ENCODE peak calls at places on chromosome 19, in five cellular contexts. N, L, I, G and E are unnamed samples.

GRCh38 chr19:49567722-49568454 is 12.5 kb downstream of the NOSIP start:
- DNase-seq in N (peak), L (no peak), I (no peak), G (no peak), E (peak)

GRCh38 chr19:9461938-9462337 is 26.6 kb upstream of the ZNF266 start:
- DNase-seq in N (no peak), L (no peak), I (no peak), G (no peak), E (no peak)

GRCh38 chr19:373391-374182 is 29.0 kb upstream of the MIER2 start:
- DNase-seq in N (no peak), L (no peak), I (no peak), G (no peak), E (no peak)

GRCh38 chr19:17676295-17676694 is 11.9 kb downstream of the UNC13A start:
- DNase-seq in N (no peak), L (no peak), I (no peak), G (no peak), E (no peak)

GRCh38 chr19:31260171-31260933 is 88.9 kb downstream of the TSHZ3 start:
- DNase-seq in N (no peak), L (no peak), I (no peak), G (no peak), E (no peak)

GRCh38 chr19:46533085-46534081 is 37.7 kb upstream of the PNMA8B start:
- DNase-seq in N (peak), L (no peak), I (no peak), G (no peak), E (no peak)

GRCh38 chr19:14347999-14348889 is 33.0 kb upstream of the ADGRE5 start:
- DNase-seq in N (peak), L (peak), I (no peak), G (peak), E (peak)

GRCh38 chr19:29268103-29268502 is 55.2 kb upstream of the UQCRFS1 start:
- DNase-seq in N (no peak), L (no peak), I (no peak), G (no peak), E (no peak)

GRCh38 chr19:10430505-10431253 is 10.3 kb downstream of the PDE4A start:
- DNase-seq in N (peak), L (no peak), I (no peak), G (peak), E (no peak)

GRCh38 chr19:17762505-17763229 is 11.4 kb downstream of the FCHO1 start:
- DNase-seq in N (peak), L (peak), I (peak), G (no peak), E (peak)

GRCh38 chr19:16571689-16572331 is 405 bp downstream of the SLC35E1 start:
- DNase-seq in N (peak), L (peak), I (no peak), G (no peak), E (peak)

GRCh38 chr19:44573647-44574046 is 39.7 kb upstream of the IGSF23 start:
- DNase-seq in N (no peak), L (no peak), I (no peak), G (no peak), E (no peak)

GRCh38 chr19:43798546-43799409 is 3.5 kb downstream of the LYPD5 start:
- DNase-seq in N (no peak), L (no peak), I (no peak), G (no peak), E (peak)

GRCh38 chr19:409006-409514 is at the start of gene C2CD4C:
- DNase-seq in N (no peak), L (no peak), I (no peak), G (no peak), E (peak)

GRCh38 chr19:40592170-40592569 is 9.0 kb upstream of the LTBP4 start:
- DNase-seq in N (peak), L (no peak), I (peak), G (no peak), E (no peak)

GRCh38 chr19:41928221-41928683 is at the start of gene ERFL:
- DNase-seq in N (no peak), L (no peak), I (no peak), G (no peak), E (peak)

GRCh38 chr19:35257113-35257461 is 8.3 kb downstream of the LSR start:
- DNase-seq in N (no peak), L (no peak), I (no peak), G (no peak), E (no peak)

GRCh38 chr19:29520390-29520789 is 5.4 kb upstream of the VSTM2B start:
- DNase-seq in N (no peak), L (no peak), I (no peak), G (no peak), E (no peak)

GRCh38 chr19:7869910-7870511 is 4.2 kb downstream of the PRR36 start:
- DNase-seq in N (peak), L (no peak), I (no peak), G (peak), E (peak)

GRCh38 chr19:17665058-17665457 is 23.1 kb downstream of the UNC13A start:
- DNase-seq in N (no peak), L (no peak), I (no peak), G (no peak), E (no peak)

GRCh38 chr19:45821570-45821969 is 6.5 kb upstream of the RSPH6A start:
- DNase-seq in N (no peak), L (no peak), I (no peak), G (no peak), E (no peak)

GRCh38 chr19:42254850-42255765 is at the start of gene ERF:
- DNase-seq in N (peak), L (peak), I (peak), G (peak), E (peak)

GRCh38 chr19:12800873-12801465 is 631 bp downstream of the PRDX2 start:
- DNase-seq in N (no peak), L (no peak), I (no peak), G (no peak), E (peak)

GRCh38 chr19:42143341-42144234 is 11.3 kb upstream of the POU2F2 start:
- DNase-seq in N (peak), L (peak), I (no peak), G (no peak), E (no peak)

GRCh38 chr19:869245-870177 is 10.0 kb downstream of the CFD start:
- DNase-seq in N (peak), L (no peak), I (peak), G (peak), E (no peak)

GRCh38 chr19:55264531-55264930 is 5.7 kb upstream of the PPP6R1 start:
- DNase-seq in N (no peak), L (no peak), I (no peak), G (no peak), E (no peak)

GRCh38 chr19:45423589-45424190 is at the start of gene ERCC1:
- DNase-seq in N (peak), L (peak), I (peak), G (no peak), E (peak)

GRCh38 chr19:55206664-55207500 is 2.4 kb downstream of the PTPRH start:
- DNase-seq in N (peak), L (peak), I (peak), G (peak), E (peak)

GRCh38 chr19:55809381-55810058 is 22.3 kb downstream of the NLRP11 start:
- DNase-seq in N (peak), L (no peak), I (no peak), G (no peak), E (peak)

GRCh38 chr19:51337861-51338562 is 3.9 kb downstream of the VSIG10L start:
- DNase-seq in N (no peak), L (no peak), I (no peak), G (no peak), E (no peak)

GRCh38 chr19:34418300-34418699 is 9.9 kb upstream of the UBA2 start:
- DNase-seq in N (no peak), L (no peak), I (no peak), G (no peak), E (no peak)

GRCh38 chr19:51514866-51515481 is 13.4 kb upstream of the SIGLEC12 start:
- DNase-seq in N (peak), L (peak), I (peak), G (no peak), E (peak)

GRCh38 chr19:42003506-42004294 is 9.7 kb upstream of the ATP1A3 start:
- DNase-seq in N (no peak), L (no peak), I (no peak), G (no peak), E (no peak)

GRCh38 chr19:54574051-54574450 is 461 bp downstream of the LILRA2 start:
- DNase-seq in N (no peak), L (no peak), I (no peak), G (no peak), E (no peak)

GRCh38 chr19:8357007-8357521 is 6.9 kb upstream of the ANGPTL4 start:
- DNase-seq in N (peak), L (no peak), I (peak), G (no peak), E (no peak)

GRCh38 chr19:8973501-8974091 is 36.6 kb downstream of the MUC16 start:
- DNase-seq in N (peak), L (no peak), I (no peak), G (no peak), E (peak)

GRCh38 chr19:38928406-38929001 is 2.1 kb downstream of the SARS2 start:
- DNase-seq in N (no peak), L (no peak), I (no peak), G (no peak), E (no peak)

GRCh38 chr19:38932425-38933179 is 1.9 kb downstream of the MRPS12 start:
- DNase-seq in N (peak), L (peak), I (peak), G (no peak), E (peak)

GRCh38 chr19:38929929-38930775 is at the start of gene SARS2:
- DNase-seq in N (peak), L (peak), I (peak), G (peak), E (peak)

GRCh38 chr19:38930776-38931761 is at the start of gene MRPS12:
- DNase-seq in N (peak), L (peak), I (peak), G (peak), E (peak)

DNA sequence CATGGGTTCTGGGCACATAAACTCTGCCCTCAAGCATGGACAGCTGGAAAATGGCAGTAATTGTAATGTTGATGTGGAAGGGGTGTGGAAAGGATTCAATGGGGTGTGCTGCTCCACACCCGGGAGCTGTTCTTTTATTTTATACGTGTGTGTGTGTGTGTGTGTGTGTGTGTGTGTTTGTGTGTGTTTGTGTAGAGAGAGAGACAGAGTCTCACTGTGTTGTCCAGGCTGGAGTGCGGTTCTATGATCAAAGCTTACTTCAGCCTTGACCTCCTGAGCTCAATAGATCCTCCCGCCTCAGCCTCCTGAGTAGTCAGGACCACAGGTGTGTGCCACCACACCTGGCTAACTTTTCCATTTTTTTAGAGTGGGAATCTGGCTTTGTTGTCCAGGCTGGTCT is 2.8 kb downstream of the MRPS12 start:
- DNase-seq in N (no peak), L (no peak), I (no peak), G (no peak), E (no peak)
- TF ChIP-seq CTCF in N (no peak), L (no peak), I (no peak), G (no peak), E (no peak)

DNA sequence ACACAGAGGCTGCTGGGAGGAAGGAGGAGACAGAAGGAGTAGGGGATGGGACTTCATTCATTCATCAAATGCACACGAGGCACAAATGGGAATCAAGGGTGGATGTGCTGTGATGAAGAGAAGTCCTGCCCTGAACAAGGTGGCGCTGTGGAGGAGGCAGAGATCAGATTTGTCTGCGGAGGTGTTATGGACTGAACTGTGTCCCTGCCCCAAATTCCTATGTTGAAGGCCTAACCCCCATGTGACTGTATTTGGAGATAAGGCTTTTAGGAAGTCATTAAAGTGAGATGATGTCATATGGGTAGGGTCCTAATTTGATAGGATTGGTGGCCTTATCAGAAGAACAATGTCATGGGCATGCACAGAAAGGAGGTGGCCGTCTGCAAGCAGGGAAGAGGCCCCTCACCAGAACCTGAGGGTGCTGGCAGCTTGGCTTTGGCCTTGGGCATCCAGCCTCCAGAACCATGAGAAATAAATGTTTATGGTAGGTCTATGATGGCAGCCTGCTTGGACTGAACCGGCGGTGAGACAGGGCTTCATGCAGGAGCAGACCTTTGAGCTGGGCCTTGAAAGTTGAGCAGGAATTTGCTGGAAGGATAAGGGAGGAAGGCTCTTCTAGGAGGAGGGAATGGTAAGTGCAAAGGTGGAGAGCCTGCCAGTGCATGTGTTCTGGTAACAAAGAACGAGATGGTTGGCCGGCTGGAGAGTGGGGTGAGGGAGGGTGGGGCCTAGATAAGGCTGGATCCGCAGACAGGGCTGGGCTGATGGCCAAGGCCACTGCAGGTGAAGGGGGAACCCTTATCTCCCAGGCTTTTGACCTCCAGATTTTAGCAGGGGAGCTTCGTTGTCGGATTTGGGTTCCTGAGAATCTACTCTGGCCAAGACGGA is 2.7 kb upstream of the CEBPA start:
- DNase-seq in N (no peak), L (no peak), I (no peak), G (no peak), E (no peak)
- TF ChIP-seq CTCF in N (no peak), L (no peak), I (no peak), G (no peak), E (no peak)

DNA sequence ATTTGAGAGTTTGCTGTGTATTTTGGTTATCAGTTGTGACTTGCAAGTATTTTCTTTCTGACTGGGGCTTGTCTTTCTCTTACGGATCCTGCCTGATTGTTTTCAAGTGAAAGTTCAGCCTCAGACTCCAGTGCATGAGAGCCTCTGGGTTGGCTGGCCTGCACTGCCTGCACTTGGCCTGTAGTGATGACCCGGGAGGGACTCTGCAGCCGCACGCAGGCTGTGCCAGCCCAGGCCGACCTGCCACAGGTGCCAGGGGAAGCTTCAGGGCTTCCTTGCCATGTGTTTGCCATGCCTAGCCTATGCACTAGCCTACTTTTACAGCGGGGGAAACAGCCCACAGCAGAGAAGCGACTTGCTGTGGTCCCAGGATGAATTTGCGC is 77.0 kb downstream of the KDM4B start:
- DNase-seq in N (no peak), L (no peak), I (no peak), G (no peak), E (no peak)
- TF ChIP-seq CTCF in N (no peak), L (no peak), I (no peak), G (no peak), E (no peak)

DNA sequence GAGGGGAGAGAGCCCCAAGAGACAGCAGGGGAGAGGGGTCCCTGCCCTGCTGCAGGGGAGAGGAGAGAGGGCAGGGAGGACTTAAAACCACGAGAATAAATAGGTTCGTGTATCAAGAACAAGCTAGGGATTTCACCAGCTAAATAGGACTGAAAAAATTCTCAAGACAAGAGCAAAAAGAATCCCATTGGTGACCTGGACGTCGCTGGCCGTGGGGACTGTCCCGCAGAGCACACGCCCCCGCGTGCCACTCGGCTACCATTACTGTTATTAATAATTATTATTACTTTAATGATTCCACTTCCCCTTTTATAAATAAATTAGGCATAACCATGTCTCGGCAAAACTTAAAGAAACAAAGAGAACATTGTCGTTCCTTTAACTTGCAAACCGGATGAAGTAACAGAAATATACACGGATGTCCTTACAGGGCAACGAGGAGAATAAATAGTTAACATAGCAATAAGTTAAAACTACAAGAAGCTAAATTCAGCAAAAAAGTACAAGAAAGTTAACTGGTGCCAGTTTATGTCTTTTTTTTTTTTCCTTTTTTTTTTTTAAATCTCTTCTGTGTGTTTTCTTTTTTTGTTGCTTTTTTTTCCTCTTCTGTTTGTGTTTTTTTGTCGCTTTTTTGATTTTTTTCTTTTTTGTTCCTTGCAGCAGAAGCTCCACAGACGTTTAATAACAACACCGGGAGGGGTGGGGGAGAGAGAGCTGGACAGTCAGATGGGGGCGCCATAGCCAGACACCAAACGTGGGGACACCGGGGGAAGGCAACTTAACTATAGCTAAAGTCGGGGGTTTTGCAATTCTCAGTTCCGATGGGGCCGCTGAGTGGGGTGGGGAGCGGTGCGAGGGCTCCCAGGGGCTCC is 16.7 kb downstream of the PRKCSH start:
- DNase-seq in N (peak), L (no peak), I (no peak), G (no peak), E (peak)
- TF ChIP-seq CTCF in N (peak), L (no peak), I (no peak), G (no peak), E (no peak)

GRCh38 chr19:3239367-3239766 is 14.9 kb downstream of the CELF5 start:
- DNase-seq in N (no peak), L (no peak), I (no peak), G (no peak), E (no peak)
- TF ChIP-seq CTCF in N (no peak), L (no peak), I (no peak), G (no peak), E (no peak)

GRCh38 chr19:47758433-47758784 is 13.1 kb downstream of the NOP53 start:
- DNase-seq in N (no peak), L (no peak), I (no peak), G (no peak), E (no peak)
- TF ChIP-seq CTCF in N (no peak), L (no peak), I (no peak), G (no peak), E (no peak)

DNA sequence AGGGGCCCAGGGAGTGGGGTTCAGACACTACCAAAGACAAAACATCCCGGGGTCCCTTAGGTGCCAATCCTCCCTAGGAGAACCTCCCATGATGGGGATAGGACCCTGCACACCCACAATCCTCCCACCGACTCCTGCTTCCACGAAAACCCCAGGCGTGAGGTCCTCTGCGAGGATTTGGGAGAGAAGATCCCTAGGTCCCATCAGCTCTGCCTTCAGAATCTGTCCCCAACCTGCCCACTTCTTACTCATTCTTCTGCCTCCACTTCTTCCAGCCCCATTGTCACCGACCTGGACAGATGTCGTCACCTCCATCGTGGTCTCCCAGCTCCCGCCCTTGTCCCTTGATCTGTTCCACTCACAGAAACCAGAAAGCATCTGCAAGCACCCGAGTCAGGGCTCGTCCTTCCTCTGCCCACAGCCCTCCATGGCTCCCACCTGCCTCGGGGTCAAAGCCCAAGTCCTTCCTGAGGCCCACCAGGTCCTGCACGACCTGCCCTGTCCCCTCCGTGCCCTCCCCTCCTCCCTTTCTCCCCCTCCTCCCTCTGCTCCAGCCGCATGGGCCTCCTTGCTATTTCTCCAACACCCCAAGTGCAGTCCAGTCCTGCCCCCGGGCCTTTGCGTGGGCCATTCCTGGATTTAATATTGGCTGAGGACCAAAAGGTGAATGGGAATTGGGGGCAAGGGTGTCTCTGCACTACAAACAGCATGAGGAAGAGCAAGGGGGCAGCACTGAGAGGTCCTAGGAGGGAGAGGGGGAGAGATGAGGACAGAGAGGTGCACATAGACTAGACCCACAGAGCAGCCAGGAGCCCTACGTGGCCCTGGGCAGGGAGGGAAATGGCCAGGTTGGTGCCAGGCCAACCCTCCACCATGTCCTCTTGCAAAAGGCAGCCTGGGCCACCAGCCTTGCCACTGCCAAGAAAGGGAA is 51.3 kb downstream of the PTPRS start:
- DNase-seq in N (no peak), L (no peak), I (no peak), G (no peak), E (no peak)
- TF ChIP-seq CTCF in N (peak), L (no peak), I (no peak), G (no peak), E (no peak)